ENCODE peak calls at places on chromosomes 12 and 14, in four cellular contexts. One of them, this sample, is unnamed.

GRCh38 chr14:36226164-36226563 is 49.6 kb upstream of the PTCSC3 start:
- DNase-seq in GM18507: no peak
- DNase-seq in neuronal stem cell: no peak
- DNase-seq in uterus: no peak
- DNase-seq in this sample: no peak

GRCh38 chr12:25924535-25925001 is 33.9 kb upstream of the RASSF8 start:
- DNase-seq in neuronal stem cell: no peak
- DNase-seq in uterus: no peak
- DNase-seq in GM18507: no peak
- DNase-seq in this sample: no peak

GRCh38 chr12:70854138-70854537 is 66.4 kb downstream of the PTPRR start:
- DNase-seq in uterus: no peak
- DNase-seq in neuronal stem cell: no peak
- DNase-seq in GM18507: no peak
- DNase-seq in this sample: no peak

GRCh38 chr14:52033131-52033642 is 35.7 kb downstream of the NID2 start:
- DNase-seq in neuronal stem cell: no peak
- DNase-seq in uterus: no peak
- DNase-seq in GM18507: no peak
- DNase-seq in this sample: no peak

GRCh38 chr12:2960432-2960956 is 1.3 kb downstream of the TEAD4 start:
- DNase-seq in GM18507: no peak
- DNase-seq in uterus: no peak
- DNase-seq in neuronal stem cell: peak
- DNase-seq in this sample: peak

GRCh38 chr14:104266643-104267575 is 128.5 kb downstream of the KIF26A start:
- DNase-seq in GM18507: no peak
- DNase-seq in uterus: no peak
- DNase-seq in neuronal stem cell: no peak
- DNase-seq in this sample: no peak

GRCh38 chr12:124545508-124546418 is 21.6 kb downstream of the NCOR2 start:
- DNase-seq in uterus: no peak
- DNase-seq in GM18507: peak
- DNase-seq in neuronal stem cell: no peak
- DNase-seq in this sample: no peak

GRCh38 chr12:30999723-31000122 is 73.2 kb downstream of the TSPAN11 start:
- DNase-seq in neuronal stem cell: no peak
- DNase-seq in uterus: no peak
- DNase-seq in GM18507: no peak
- DNase-seq in this sample: no peak

GRCh38 chr12:65699251-65699650 is 125.0 kb upstream of the HMGA2 start:
- DNase-seq in neuronal stem cell: no peak
- DNase-seq in GM18507: no peak
- DNase-seq in uterus: no peak
- DNase-seq in this sample: no peak

GRCh38 chr12:1108276-1108675 is 117.3 kb downstream of the ERC1 start:
- DNase-seq in neuronal stem cell: no peak
- DNase-seq in uterus: no peak
- DNase-seq in GM18507: peak
- DNase-seq in this sample: no peak

GRCh38 chr14:19917955-19918518 is 2.4 kb upstream of the OR4K5 start:
- DNase-seq in GM18507: no peak
- DNase-seq in neuronal stem cell: no peak
- DNase-seq in uterus: no peak
- DNase-seq in this sample: no peak

GRCh38 chr12:131980263-131980662 is 30.5 kb downstream of the EP400 start:
- DNase-seq in neuronal stem cell: no peak
- DNase-seq in GM18507: no peak
- DNase-seq in uterus: no peak
- DNase-seq in this sample: no peak

GRCh38 chr12:13368971-13369370 is 172.4 kb downstream of the EMP1 start:
- DNase-seq in uterus: no peak
- DNase-seq in GM18507: no peak
- DNase-seq in neuronal stem cell: peak
- DNase-seq in this sample: no peak

GRCh38 chr12:68612245-68612644 is 1.5 kb downstream of the RAP1B start:
- DNase-seq in uterus: no peak
- DNase-seq in neuronal stem cell: no peak
- DNase-seq in GM18507: no peak
- DNase-seq in this sample: no peak

GRCh38 chr12:120849765-120850164 is 54.4 kb downstream of the SPPL3 start:
- DNase-seq in GM18507: no peak
- DNase-seq in neuronal stem cell: no peak
- DNase-seq in uterus: peak
- DNase-seq in this sample: no peak

GRCh38 chr12:46005151-46005797 is 14.9 kb upstream of the SCAF11 start:
- DNase-seq in uterus: no peak
- DNase-seq in GM18507: no peak
- DNase-seq in neuronal stem cell: no peak
- DNase-seq in this sample: no peak

GRCh38 chr12:98551787-98552186 is 36.4 kb downstream of the TMPO start:
- DNase-seq in GM18507: no peak
- DNase-seq in neuronal stem cell: no peak
- DNase-seq in uterus: no peak
- DNase-seq in this sample: no peak

GRCh38 chr14:100117647-100118376 is 41.6 kb downstream of the DEGS2 start:
- DNase-seq in GM18507: no peak
- DNase-seq in neuronal stem cell: no peak
- DNase-seq in uterus: no peak
- DNase-seq in this sample: no peak

GRCh38 chr14:71266994-71267636 is 359.9 kb downstream of the PCNX1 start:
- DNase-seq in GM18507: no peak
- DNase-seq in uterus: no peak
- DNase-seq in neuronal stem cell: no peak
- DNase-seq in this sample: no peak

GRCh38 chr14:23445773-23446172 is 10.3 kb upstream of the MYH7 start:
- DNase-seq in neuronal stem cell: no peak
- DNase-seq in uterus: no peak
- DNase-seq in GM18507: no peak
- DNase-seq in this sample: no peak

GRCh38 chr12:106291342-106291741 is 11.2 kb upstream of the TCP11L2 start:
- DNase-seq in uterus: no peak
- DNase-seq in GM18507: no peak
- DNase-seq in neuronal stem cell: no peak
- DNase-seq in this sample: no peak

GRCh38 chr12:92242917-92243316 is 97.3 kb upstream of the BTG1 start:
- DNase-seq in neuronal stem cell: no peak
- DNase-seq in uterus: peak
- DNase-seq in GM18507: no peak
- DNase-seq in this sample: no peak

GRCh38 chr12:32894566-32894965 is 2.0 kb downstream of the PKP2 start:
- DNase-seq in neuronal stem cell: no peak
- DNase-seq in GM18507: no peak
- DNase-seq in uterus: no peak
- DNase-seq in this sample: no peak

GRCh38 chr14:59849371-59850130 is 21.0 kb downstream of the RTN1 start:
- DNase-seq in neuronal stem cell: no peak
- DNase-seq in uterus: no peak
- DNase-seq in GM18507: no peak
- DNase-seq in this sample: no peak

GRCh38 chr12:49051373-49051764 is 9.2 kb downstream of the KMT2D start:
- DNase-seq in GM18507: no peak
- DNase-seq in neuronal stem cell: no peak
- DNase-seq in uterus: no peak
- DNase-seq in this sample: no peak

GRCh38 chr12:122884860-122885259 is 11.1 kb downstream of the VPS37B start:
- DNase-seq in GM18507: no peak
- DNase-seq in uterus: no peak
- DNase-seq in neuronal stem cell: no peak
- DNase-seq in this sample: no peak

GRCh38 chr14:44803239-44803905 is 158.4 kb downstream of the KLHL28 start:
- DNase-seq in uterus: no peak
- DNase-seq in neuronal stem cell: peak
- DNase-seq in GM18507: peak
- DNase-seq in this sample: no peak

GRCh38 chr12:103399986-103400385 is 95.8 kb downstream of the C12orf42 start:
- DNase-seq in neuronal stem cell: no peak
- DNase-seq in GM18507: no peak
- DNase-seq in uterus: no peak
- DNase-seq in this sample: no peak

GRCh38 chr14:63493246-63493645 is 49.9 kb downstream of the PPP2R5E start:
- DNase-seq in neuronal stem cell: peak
- DNase-seq in GM18507: no peak
- DNase-seq in uterus: no peak
- DNase-seq in this sample: peak

GRCh38 chr12:3216726-3217682 is 139.8 kb downstream of the TSPAN9 start:
- DNase-seq in GM18507: no peak
- DNase-seq in neuronal stem cell: no peak
- DNase-seq in uterus: peak
- DNase-seq in this sample: no peak

GRCh38 chr12:27460471-27460978 is 14.0 kb downstream of the SMCO2 start:
- DNase-seq in GM18507: no peak
- DNase-seq in uterus: no peak
- DNase-seq in neuronal stem cell: no peak
- DNase-seq in this sample: no peak

GRCh38 chr14:33745163-33745562 is 205.7 kb downstream of the EGLN3 start:
- DNase-seq in GM18507: no peak
- DNase-seq in neuronal stem cell: no peak
- DNase-seq in uterus: no peak
- DNase-seq in this sample: no peak

GRCh38 chr14:29242755-29243340 is 476.3 kb downstream of the FOXG1 start:
- DNase-seq in uterus: no peak
- DNase-seq in GM18507: no peak
- DNase-seq in neuronal stem cell: no peak
- DNase-seq in this sample: no peak

GRCh38 chr12:54561164-54561563 is 11.8 kb downstream of the PDE1B start:
- DNase-seq in uterus: peak
- DNase-seq in GM18507: no peak
- DNase-seq in neuronal stem cell: no peak
- DNase-seq in this sample: no peak